ENCODE peak calls at places on chromosomes 5 and 9, in five cellular contexts. W is GM03348; B is T1000; O is CD4-positive, alpha-beta T cell; X is H1. F is an unnamed sample.
A peak's percentile ranks its signal among the peaks of the same experiment; 100 is the strongest.

GRCh38 chr5:96714951-96715451 is 52.8 kb downstream of the CAST start:
- DNase-seq in W (peak; percentile 64), B (no peak), O (peak; percentile 17), X (no peak), F (no peak)

GRCh38 chr9:121305269-121305994 is 37.5 kb downstream of the GSN start:
- DNase-seq in W (peak; percentile 41), B (no peak), O (no peak), X (no peak), F (no peak)

GRCh38 chr9:123678038-123678877 is 251.7 kb downstream of the DENND1A start:
- DNase-seq in W (no peak), B (no peak), O (no peak), X (no peak), F (no peak)

GRCh38 chr5:127002390-127002789 is 28.0 kb downstream of the MARCHF3 start:
- DNase-seq in W (peak; percentile 22), B (no peak), O (no peak), X (no peak), F (no peak)

GRCh38 chr5:39092581-39093350 is 18.6 kb upstream of the RICTOR start:
- DNase-seq in W (no peak), B (no peak), O (no peak), X (no peak), F (no peak)

GRCh38 chr5:145957388-145957787 is 21.0 kb downstream of the SH3RF2 start:
- DNase-seq in W (no peak), B (no peak), O (no peak), X (no peak), F (no peak)

GRCh38 chr9:3478549-3478953 is 47.2 kb downstream of the RFX3 start:
- DNase-seq in W (no peak), B (no peak), O (no peak), X (no peak), F (peak; percentile 72)

GRCh38 chr5:20956134-20956533 is 968.1 kb upstream of the CDH18 start:
- DNase-seq in W (no peak), B (no peak), O (no peak), X (no peak), F (no peak)

GRCh38 chr5:170496629-170497028 is 7.2 kb upstream of the KCNIP1 start:
- DNase-seq in W (no peak), B (no peak), O (no peak), X (no peak), F (no peak)

GRCh38 chr9:101093620-101094019 is 65.1 kb downstream of the PLPPR1 start:
- DNase-seq in W (no peak), B (no peak), O (no peak), X (no peak), F (no peak)

GRCh38 chr5:1750469-1750868 is 49.2 kb downstream of the MRPL36 start:
- DNase-seq in W (no peak), B (no peak), O (no peak), X (peak; percentile 31), F (no peak)

GRCh38 chr5:130333089-130333488 is 428.8 kb downstream of the CHSY3 start:
- DNase-seq in W (peak; percentile 4), B (no peak), O (no peak), X (no peak), F (peak; percentile 45)

GRCh38 chr5:141783599-141784296 is 94.5 kb downstream of the PCDH1 start:
- DNase-seq in W (no peak), B (no peak), O (no peak), X (no peak), F (peak; percentile 57)

GRCh38 chr5:95446009-95446408 is 54.8 kb downstream of the FAM81B start:
- DNase-seq in W (peak; percentile 4), B (peak; percentile 43), O (no peak), X (no peak), F (peak; percentile 63)

F was measured in keratinocyte.